ENCODE peak calls at places on chromosomes 12 and 14, in nine cellular contexts. J is mesothelial cell of epicardium; F is ACHN; P is activated CD4-positive, alpha-beta T cell treated with anti-CD3 and anti-CD28 coated beads for 24 hours; M is Panc1; L is COR-L47; T is frontal cortex; O is HEK293T; C is stimulated activated CD8-positive, alpha-beta memory T cell treated with anti-CD3 and anti-CD28 coated beads, Interleukin-12 subunit alpha, Interleukin-12 subunit beta, amount 100 ng/mL, for 1 hour. G is an unnamed sample.
A peak's percentile ranks its signal among the peaks of the same experiment; 100 is the strongest.

GRCh38 chr14:35992816-35993511 is 166.8 kb downstream of the BRMS1L start:
- DNase-seq in P (no peak), T (no peak), F (no peak), L (no peak), O (no peak), M (no peak), C (no peak), J (no peak), G (no peak)

GRCh38 chr12:3313066-3313465 is 177.9 kb upstream of the PRMT8 start:
- DNase-seq in J (no peak), O (no peak), M (no peak), C (no peak), T (no peak), L (no peak), F (peak; percentile 78), P (no peak), G (no peak)

GRCh38 chr14:92511472-92512247 is 1.9 kb upstream of the RIN3 start:
- DNase-seq in C (no peak), F (peak; percentile 88), L (no peak), P (no peak), J (no peak), T (no peak), M (peak; percentile 48), O (peak; percentile 61), G (peak; percentile 93)

GRCh38 chr12:97716356-97716755 is 253.8 kb downstream of the RMST start:
- DNase-seq in F (peak; percentile 25), T (no peak), O (peak; percentile 19), L (no peak), M (no peak), J (no peak), C (no peak), P (no peak), G (no peak)

GRCh38 chr12:115135800-115136211 is 451.8 kb upstream of the TBX3 start:
- DNase-seq in M (no peak), O (no peak), P (no peak), T (peak; percentile 18), C (no peak), F (no peak), J (no peak), L (no peak), G (no peak)

GRCh38 chr12:92324849-92325500 is 179.3 kb upstream of the BTG1 start:
- DNase-seq in F (no peak), T (no peak), C (no peak), P (no peak), J (no peak), L (no peak), O (no peak), M (no peak), G (no peak)

GRCh38 chr12:30829876-30830275 is 75.1 kb upstream of the CAPRIN2 start:
- DNase-seq in C (no peak), T (no peak), O (no peak), P (no peak), M (no peak), J (no peak), L (no peak), F (no peak), G (no peak)

GRCh38 chr12:89906178-89906577 is 197.5 kb upstream of the ATP2B1 start:
- DNase-seq in P (no peak), T (no peak), L (no peak), F (no peak), O (no peak), M (no peak), J (no peak), C (no peak), G (no peak)

GRCh38 chr14:101477648-101478047 is 83.6 kb upstream of the DIO3 start:
- DNase-seq in P (no peak), O (no peak), C (no peak), F (no peak), L (no peak), T (no peak), J (no peak), M (no peak), G (no peak)

GRCh38 chr12:63978519-63978918 is 134.0 kb downstream of the SRGAP1 start:
- DNase-seq in F (peak; percentile 66), P (no peak), O (no peak), T (no peak), L (no peak), C (no peak), J (no peak), M (peak; percentile 78), G (no peak)

GRCh38 chr12:27899151-27899661 is 73.3 kb downstream of the PTHLH start:
- DNase-seq in F (no peak), C (no peak), J (no peak), L (no peak), M (peak; percentile 12), O (no peak), P (no peak), T (no peak), G (no peak)

GRCh38 chr14:104248203-104249055 is 110.0 kb downstream of the KIF26A start:
- DNase-seq in L (no peak), T (no peak), J (no peak), F (no peak), M (no peak), O (no peak), P (no peak), C (no peak), G (no peak)

GRCh38 chr14:64196668-64197411 is 97.3 kb downstream of the ESR2 start:
- DNase-seq in M (no peak), L (peak; percentile 80), P (no peak), O (peak; percentile 61), T (no peak), F (no peak), C (no peak), J (peak; percentile 53), G (no peak)

GRCh38 chr14:104559769-104560585 is 19.6 kb upstream of the C14orf180 start:
- DNase-seq in J (no peak), T (no peak), M (no peak), C (no peak), F (no peak), P (no peak), O (no peak), L (no peak), G (no peak)

GRCh38 chr12:43284441-43284840 is 267.6 kb downstream of the ADAMTS20 start:
- DNase-seq in L (no peak), T (no peak), M (no peak), J (no peak), C (no peak), F (no peak), P (no peak), O (no peak), G (no peak)

GRCh38 chr12:70543444-70543843 is 93.8 kb downstream of the PTPRB start:
- DNase-seq in J (no peak), M (peak; percentile 28), C (no peak), P (no peak), O (no peak), L (no peak), F (peak; percentile 82), T (no peak), G (peak; percentile 15)

GRCh38 chr12:129127771-129128170 is 274.5 kb downstream of the GLT1D1 start:
- DNase-seq in J (no peak), T (no peak), L (no peak), F (no peak), O (no peak), C (no peak), P (no peak), M (no peak), G (no peak)

GRCh38 chr14:61140271-61140670 is 140.9 kb downstream of the TMEM30B start:
- DNase-seq in O (no peak), P (no peak), T (no peak), C (no peak), F (no peak), L (no peak), J (no peak), M (no peak), G (no peak)

GRCh38 chr14:74583689-74584434 is 28.2 kb downstream of the LTBP2 start:
- DNase-seq in C (no peak), O (no peak), P (no peak), L (no peak), F (peak; percentile 66), J (no peak), M (no peak), T (no peak), G (peak; percentile 46)

GRCh38 chr12:54603173-54603814 is 14.8 kb upstream of the PPP1R1A start:
- DNase-seq in L (no peak), M (peak; percentile 52), O (peak; percentile 74), F (peak; percentile 85), J (no peak), C (peak; percentile 44), T (no peak), P (peak; percentile 54), G (peak; percentile 64)

GRCh38 chr12:65449400-65449799 is 170.9 kb downstream of the MSRB3 start:
- DNase-seq in O (no peak), T (no peak), L (no peak), M (no peak), P (no peak), C (no peak), J (no peak), F (no peak), G (no peak)

GRCh38 chr12:46675736-46676135 is 150.1 kb downstream of the SLC38A4 start:
- DNase-seq in T (no peak), M (no peak), J (no peak), L (peak; percentile 14), P (no peak), O (peak; percentile 27), F (peak; percentile 62), C (no peak), G (no peak)

GRCh38 chr12:56338643-56339422 is at the start of gene IL23A:
- DNase-seq in P (peak; percentile 74), L (peak; percentile 81), T (no peak), F (no peak), C (peak; percentile 74), O (no peak), M (no peak), J (no peak), G (no peak)

GRCh38 chr14:26414933-26415332 is 182.9 kb downstream of the NOVA1 start:
- DNase-seq in L (no peak), M (no peak), J (no peak), P (no peak), O (no peak), C (no peak), T (no peak), F (no peak), G (no peak)

GRCh38 chr12:85468356-85469157 is 188.5 kb downstream of the ALX1 start:
- DNase-seq in T (peak; percentile 2), J (peak; percentile 61), F (peak; percentile 81), M (peak; percentile 22), L (peak; percentile 61), C (no peak), P (peak; percentile 6), O (peak; percentile 50), G (no peak)

GRCh38 chr14:80419339-80419738 is 208.0 kb upstream of the DIO2 start:
- DNase-seq in P (no peak), J (no peak), F (no peak), M (no peak), L (peak; percentile 68), T (no peak), C (no peak), O (no peak), G (no peak)

GRCh38 chr14:22598896-22599244 is 770 bp downstream of the ABHD4 start:
- DNase-seq in T (peak; percentile 41), M (no peak), L (peak; percentile 5), C (no peak), P (no peak), J (no peak), F (peak; percentile 63), O (peak; percentile 36), G (peak; percentile 29)

GRCh38 chr14:57299511-57299910 is 30.7 kb downstream of the AP5M1 start:
- DNase-seq in F (no peak), T (no peak), L (no peak), O (no peak), M (no peak), P (no peak), J (no peak), C (no peak), G (no peak)

GRCh38 chr12:48956279-48957140 is 777 bp downstream of the ARF3 start:
- DNase-seq in C (no peak), O (peak; percentile 83), P (no peak), J (peak; percentile 76), F (peak; percentile 100), T (peak; percentile 66), M (no peak), L (peak; percentile 89), G (peak; percentile 66)

GRCh38 chr14:22939684-22940083 is 10.5 kb upstream of the PRMT5 start:
- DNase-seq in P (no peak), J (no peak), O (no peak), F (no peak), L (no peak), M (no peak), T (no peak), C (no peak), G (no peak)

G was measured in 8988T.